ENCODE peak calls at places on chromosomes 13 and 19, in seven cellular contexts. X is IMR-90, C is neuronal stem cell, P is H9, K is mesendoderm, N is H1, B is trophoblast cell. T is an unnamed sample.

GRCh38 chr13:36920612-36921185 is 661 bp upstream of the SMAD9 start:
- DNase-seq in X (no peak), C (no peak), P (peak), K (peak), N (no peak), B (no peak), T (no peak)

GRCh38 chr13:59326717-59327116 is 837.0 kb downstream of the DIAPH3 start:
- DNase-seq in X (no peak), C (no peak), P (no peak), K (no peak), N (no peak), B (no peak), T (no peak)

GRCh38 chr13:30193279-30194234 is 113.8 kb downstream of the KATNAL1 start:
- DNase-seq in X (no peak), C (no peak), P (no peak), K (no peak), N (no peak), B (no peak), T (no peak)

GRCh38 chr19:5698635-5699422 is 8.7 kb downstream of the RPL36 start:
- DNase-seq in X (no peak), C (no peak), P (no peak), K (no peak), N (no peak), B (no peak), T (no peak)

GRCh38 chr19:294341-294818 is 3.2 kb upstream of the PLPP2 start:
- DNase-seq in X (peak), C (no peak), P (peak), K (peak), N (peak), B (no peak), T (peak)

GRCh38 chr13:93709511-93710244 is 483.1 kb downstream of the GPC6 start:
- DNase-seq in X (no peak), C (no peak), P (no peak), K (no peak), N (no peak), B (no peak), T (peak)

GRCh38 chr19:13726323-13726722 is 38.0 kb upstream of the MRI1 start:
- DNase-seq in X (no peak), C (no peak), P (no peak), K (peak), N (no peak), B (peak), T (no peak)

GRCh38 chr13:42832341-42833153 is 51.2 kb downstream of the FAM216B start:
- DNase-seq in X (peak), C (no peak), P (no peak), K (no peak), N (no peak), B (no peak), T (peak)

GRCh38 chr19:19866599-19867248 is 1.0 kb downstream of the ZNF253 start:
- DNase-seq in X (no peak), C (peak), P (peak), K (peak), N (peak), B (peak), T (peak)

GRCh38 chr13:104204177-104204576 is 1138.0 kb upstream of the SLC10A2 start:
- DNase-seq in X (no peak), C (no peak), P (no peak), K (no peak), N (no peak), B (no peak), T (no peak)

DNA sequence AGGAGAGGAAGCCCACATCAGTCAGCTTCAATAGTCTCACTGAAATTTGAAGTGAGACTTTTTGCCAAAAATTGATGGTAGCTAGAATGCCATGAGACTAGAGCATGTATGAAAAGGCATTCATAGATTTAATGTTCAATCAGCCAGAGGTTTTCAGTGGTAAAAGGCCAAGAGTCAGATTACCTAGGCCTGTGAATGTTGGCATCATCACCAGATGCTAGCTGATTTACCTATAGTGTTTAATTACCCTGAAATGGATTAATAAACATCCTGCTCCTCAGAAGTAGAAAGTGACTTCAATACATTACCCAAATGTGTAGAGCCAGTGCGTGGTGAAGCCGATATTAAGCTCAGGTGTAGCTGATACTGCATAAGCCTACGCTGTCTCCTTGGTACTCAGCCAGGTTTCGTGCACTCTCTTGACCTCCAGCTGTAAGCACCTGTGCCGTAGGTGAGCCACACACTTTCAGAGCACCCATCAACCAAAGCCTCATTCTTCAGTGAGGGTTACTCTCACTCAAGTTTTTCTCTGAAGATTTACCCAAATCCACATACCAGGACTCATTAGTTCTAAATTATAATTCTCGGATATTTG is 1140.3 kb upstream of the SLC10A2 start:
- DNase-seq in X (no peak), C (no peak), P (no peak), K (no peak), N (no peak), B (no peak), T (no peak)
- H3K18ac ChIP-seq in X (no peak), C (no peak), P (no peak), K (no peak), N (no peak), B (no peak), T (no peak)

GRCh38 chr13:27791146-27791900 is 960 bp upstream of the GSX1 start:
- DNase-seq in X (no peak), C (no peak), P (no peak), K (no peak), N (peak), B (no peak), T (no peak)

GRCh38 chr13:27788271-27788670 is 4.0 kb upstream of the GSX1 start:
- DNase-seq in X (no peak), C (no peak), P (no peak), K (no peak), N (no peak), B (no peak), T (no peak)

GRCh38 chr13:27790523-27790922 is 1.8 kb upstream of the GSX1 start:
- DNase-seq in X (no peak), C (no peak), P (no peak), K (no peak), N (peak), B (no peak), T (no peak)

GRCh38 chr13:27789495-27790303 is 2.6 kb upstream of the GSX1 start:
- DNase-seq in X (no peak), C (no peak), P (peak), K (no peak), N (peak), B (no peak), T (no peak)

GRCh38 chr13:27789153-27789494 is 3.2 kb upstream of the GSX1 start:
- DNase-seq in X (no peak), C (no peak), P (no peak), K (no peak), N (no peak), B (no peak), T (no peak)
- H3K18ac ChIP-seq in X (no peak), C (no peak), P (no peak), K (no peak), N (no peak), B (no peak), T (no peak)

GRCh38 chr19:42695811-42696503 is 44.3 kb downstream of the PSG3 start:
- DNase-seq in X (no peak), C (no peak), P (no peak), K (no peak), N (no peak), B (peak), T (no peak)

GRCh38 chr19:42697884-42698283 is 42.4 kb downstream of the PSG3 start:
- DNase-seq in X (no peak), C (no peak), P (no peak), K (no peak), N (no peak), B (no peak), T (no peak)

GRCh38 chr19:42693760-42694350 is 46.4 kb downstream of the PSG3 start:
- DNase-seq in X (peak), C (no peak), P (no peak), K (peak), N (no peak), B (peak), T (no peak)
- H3K18ac ChIP-seq in X (no peak), C (no peak), P (no peak), K (no peak), N (no peak), B (no peak), T (no peak)

DNA sequence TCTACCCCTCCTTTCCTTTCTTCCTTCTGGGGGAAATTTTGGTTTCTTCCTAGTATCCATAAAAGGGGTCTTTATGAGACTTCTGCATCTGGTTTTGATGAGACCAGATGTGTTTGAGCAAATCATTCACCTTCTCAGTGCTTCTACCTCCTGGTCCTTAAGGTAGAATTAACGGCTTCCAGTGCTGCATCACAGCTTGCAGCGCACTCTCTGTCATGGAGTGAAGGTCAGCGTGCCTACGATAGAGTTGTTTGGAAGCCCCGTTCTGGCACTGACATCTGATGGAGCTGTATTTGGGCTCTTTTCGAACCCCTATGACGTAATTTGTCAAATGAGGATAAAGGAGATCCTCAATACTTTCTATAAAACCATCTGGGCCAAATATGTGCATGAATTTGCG is 164.2 kb downstream of the MTUS2 start:
- DNase-seq in X (no peak), C (no peak), P (no peak), K (no peak), N (no peak), B (no peak), T (no peak)
- H3K18ac ChIP-seq in X (no peak), C (no peak), P (no peak), K (no peak), N (no peak), B (no peak), T (no peak)

GRCh38 chr13:79442706-79443105 is 36.7 kb upstream of the RBM26 start:
- DNase-seq in X (no peak), C (no peak), P (no peak), K (no peak), N (no peak), B (no peak), T (no peak)
- H3K18ac ChIP-seq in X (no peak), C (no peak), P (no peak), K (no peak), N (no peak), B (no peak), T (no peak)

GRCh38 chr19:35322014-35322413 is 7.0 kb upstream of the CD22 start:
- DNase-seq in X (no peak), C (no peak), P (no peak), K (no peak), N (no peak), B (no peak), T (no peak)
- H3K18ac ChIP-seq in X (no peak), C (no peak), P (no peak), K (no peak), N (no peak), B (no peak), T (no peak)

GRCh38 chr13:53605306-53605705 is 576.7 kb downstream of the OLFM4 start:
- DNase-seq in X (no peak), C (no peak), P (no peak), K (no peak), N (no peak), B (no peak), T (no peak)
- H3K18ac ChIP-seq in X (no peak), C (no peak), P (no peak), K (no peak), N (no peak), B (no peak), T (no peak)

GRCh38 chr13:82136880-82137279 is 1745.4 kb downstream of the SLITRK1 start:
- DNase-seq in X (no peak), C (no peak), P (no peak), K (no peak), N (no peak), B (no peak), T (peak)
- H3K18ac ChIP-seq in X (no peak), C (no peak), P (no peak), K (no peak), N (no peak), B (no peak), T (no peak)

GRCh38 chr19:2410023-2410422 is 17.4 kb downstream of the TIMM13 start:
- DNase-seq in X (no peak), C (no peak), P (no peak), K (no peak), N (no peak), B (no peak), T (no peak)
- H3K18ac ChIP-seq in X (no peak), C (no peak), P (no peak), K (no peak), N (no peak), B (no peak), T (no peak)

T was measured in mesenchymal stem cell.